ENCODE peak calls at places on chromosomes 2 and 18, in five cellular contexts. E is choroid plexus epithelial cell, R is cardiac fibroblast, M is sigmoid colon, P is A549. L is an unnamed sample.

GRCh38 chr18:58216071-58216471 is 172.0 kb downstream of the NEDD4L start:
- DNase-seq in M (no peak), P (no peak), E (no peak), R (peak), L (no peak)

GRCh38 chr2:144515694-144516416 is 4.1 kb downstream of the ZEB2 start:
- DNase-seq in R (peak), M (no peak), P (no peak), E (peak), L (peak)

GRCh38 chr2:73293534-73294171 is at the start of gene EGR4:
- DNase-seq in R (peak), E (peak), P (peak), M (peak), L (peak)

GRCh38 chr18:12849548-12849947 is 34.5 kb downstream of the PTPN2 start:
- DNase-seq in E (no peak), R (no peak), M (no peak), P (no peak), L (no peak)

GRCh38 chr2:212974692-212975091 is 176.7 kb downstream of the IKZF2 start:
- DNase-seq in P (no peak), M (no peak), E (peak), R (peak), L (peak)

GRCh38 chr2:222310747-222311320 is 12.0 kb upstream of the PAX3 start:
- DNase-seq in E (no peak), M (no peak), P (no peak), R (no peak), L (no peak)

GRCh38 chr2:57696016-57696415 is 350.6 kb upstream of the VRK2 start:
- DNase-seq in R (no peak), M (no peak), E (peak), P (peak), L (no peak)

GRCh38 chr2:144215701-144216675 is 303.9 kb downstream of the ZEB2 start:
- DNase-seq in R (no peak), E (no peak), M (no peak), P (no peak), L (no peak)

GRCh38 chr2:118738524-118739308 is 108.7 kb downstream of the EN1 start:
- DNase-seq in E (peak), R (peak), P (peak), M (peak), L (peak)

GRCh38 chr18:39241534-39241933 is 1675.9 kb upstream of the CELF4 start:
- DNase-seq in P (no peak), M (no peak), R (no peak), E (no peak), L (no peak)

GRCh38 chr2:10171006-10171800 is 48.7 kb downstream of the RRM2 start:
- DNase-seq in M (no peak), E (no peak), R (no peak), P (no peak), L (no peak)

GRCh38 chr2:204160991-204161390 is 224.4 kb downstream of the ICOS start:
- DNase-seq in R (no peak), M (no peak), P (no peak), E (no peak), L (no peak)

GRCh38 chr2:27281442-27281841 is 787 bp upstream of the TRIM54 start:
- DNase-seq in E (no peak), P (no peak), R (no peak), M (no peak), L (no peak)

GRCh38 chr2:7792031-7792651 is 874.9 kb downstream of the RNF144A start:
- DNase-seq in P (no peak), E (peak), R (no peak), M (no peak), L (no peak)

GRCh38 chr2:219611306-219611705 is 13.6 kb downstream of the STK11IP start:
- DNase-seq in P (no peak), R (no peak), E (no peak), M (no peak), L (no peak)

GRCh38 chr2:1561259-1561658 is 148.0 kb downstream of the TPO start:
- DNase-seq in M (no peak), R (no peak), P (no peak), E (no peak), L (no peak)

GRCh38 chr2:151410485-151410833 is 757 bp downstream of the RIF1 start:
- DNase-seq in R (peak), E (peak), P (peak), M (no peak), L (peak)

GRCh38 chr18:57819671-57820460 is 16.8 kb upstream of the ATP8B1 start:
- DNase-seq in R (peak), E (peak), M (no peak), P (peak), L (peak)

GRCh38 chr2:189661148-189661956 is at the start of gene ASNSD1:
- DNase-seq in E (peak), P (peak), M (peak), R (peak), L (peak)

GRCh38 chr2:96875498-96876035 is 5.7 kb upstream of the SEMA4C start:
- DNase-seq in E (no peak), P (no peak), R (no peak), M (no peak), L (no peak)

GRCh38 chr2:26462511-26463251 is 15.2 kb downstream of the OTOF start:
- DNase-seq in M (no peak), R (peak), E (peak), P (peak), L (peak)

DNA sequence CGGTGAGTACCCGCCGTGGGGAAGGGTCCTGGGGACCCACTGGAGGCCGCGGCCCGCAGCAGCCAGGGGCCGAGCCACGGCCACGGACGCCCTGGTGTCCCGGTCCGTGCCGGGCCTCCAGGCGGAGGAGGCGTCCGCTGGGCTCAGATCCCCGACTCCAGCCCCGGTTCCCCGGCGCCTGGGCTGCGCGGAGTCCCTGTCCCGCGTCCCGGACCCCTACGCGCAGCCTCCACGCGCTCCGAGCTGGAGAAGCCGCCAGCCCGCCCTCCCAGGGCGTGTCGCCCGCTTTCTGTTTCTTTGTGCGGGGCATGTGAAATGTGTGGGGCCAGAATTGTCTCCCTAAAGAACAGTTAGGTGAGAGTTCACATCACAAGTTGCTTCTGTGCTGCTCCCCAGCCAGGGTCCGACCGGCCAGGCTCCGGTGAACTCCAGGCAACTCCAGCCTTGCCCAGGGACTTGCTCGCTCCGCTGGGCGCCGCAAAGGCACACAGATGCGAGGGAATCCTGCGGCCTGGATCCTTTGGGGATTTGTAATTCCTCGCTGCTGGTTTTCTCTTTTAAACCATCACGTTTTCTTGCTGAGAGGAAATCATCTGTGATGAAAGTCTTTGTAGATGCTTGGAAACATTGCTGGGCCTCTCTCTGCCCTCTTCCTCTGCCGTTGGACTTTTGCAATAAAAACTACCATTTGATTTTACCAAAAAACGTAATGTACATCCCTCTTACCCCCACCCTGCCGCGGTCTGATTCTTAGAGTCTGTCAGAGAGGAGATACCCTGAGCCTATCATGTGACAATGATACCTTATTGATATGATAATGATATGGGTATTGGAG is 570 bp downstream of the GYPC start:
- DNase-seq in E (peak), P (no peak), M (no peak), R (peak), L (peak)
- H3K4me3 ChIP-seq in E (peak), P (no peak), M (peak), R (peak), L (peak)

GRCh38 chr2:184463102-184463865 is 135.0 kb upstream of the ZNF804A start:
- DNase-seq in M (no peak), P (no peak), R (no peak), E (no peak), L (no peak)
- H3K4me3 ChIP-seq in M (no peak), P (no peak), R (no peak), E (no peak), L (no peak)

DNA sequence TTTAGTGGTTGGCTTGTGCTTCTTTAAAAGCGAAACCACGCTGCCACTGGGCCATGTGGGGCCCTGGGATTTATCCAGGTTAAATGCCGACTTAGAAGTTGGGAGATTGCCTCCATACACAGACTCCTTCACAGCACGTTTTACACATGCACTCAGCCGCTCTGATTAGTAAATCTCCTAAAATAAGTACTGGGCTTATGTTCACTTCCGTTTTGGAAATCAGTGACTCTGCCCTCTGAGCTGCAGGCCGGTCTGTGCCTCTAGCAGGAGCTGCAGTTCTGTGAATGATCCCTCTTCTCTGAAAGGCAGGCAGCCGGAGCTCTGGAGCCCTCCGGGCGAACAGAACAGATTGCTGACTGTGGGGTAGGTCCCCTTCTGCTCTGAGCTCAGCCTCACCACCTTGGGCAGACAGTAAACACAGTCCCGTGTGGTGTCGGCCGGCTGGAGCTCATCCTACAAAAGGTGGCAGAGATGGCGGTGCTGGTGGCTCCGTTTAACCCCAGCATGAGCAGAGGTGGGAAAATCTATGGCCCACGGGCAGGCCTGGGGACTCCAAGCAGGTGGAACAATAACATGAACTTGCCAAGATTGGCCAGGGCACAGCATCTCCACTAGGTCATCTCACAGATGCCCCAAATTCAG is 9.8 kb upstream of the RAB17 start:
- DNase-seq in E (peak), R (peak), P (no peak), M (peak), L (peak)
- H3K4me3 ChIP-seq in E (peak), R (no peak), P (no peak), M (no peak), L (no peak)

GRCh38 chr2:29902356-29902755 is 19.0 kb downstream of the ALK start:
- DNase-seq in P (no peak), M (no peak), R (no peak), E (peak), L (no peak)

GRCh38 chr2:29895296-29895695 is 26.1 kb downstream of the ALK start:
- DNase-seq in R (no peak), E (peak), P (no peak), M (no peak), L (no peak)

DNA sequence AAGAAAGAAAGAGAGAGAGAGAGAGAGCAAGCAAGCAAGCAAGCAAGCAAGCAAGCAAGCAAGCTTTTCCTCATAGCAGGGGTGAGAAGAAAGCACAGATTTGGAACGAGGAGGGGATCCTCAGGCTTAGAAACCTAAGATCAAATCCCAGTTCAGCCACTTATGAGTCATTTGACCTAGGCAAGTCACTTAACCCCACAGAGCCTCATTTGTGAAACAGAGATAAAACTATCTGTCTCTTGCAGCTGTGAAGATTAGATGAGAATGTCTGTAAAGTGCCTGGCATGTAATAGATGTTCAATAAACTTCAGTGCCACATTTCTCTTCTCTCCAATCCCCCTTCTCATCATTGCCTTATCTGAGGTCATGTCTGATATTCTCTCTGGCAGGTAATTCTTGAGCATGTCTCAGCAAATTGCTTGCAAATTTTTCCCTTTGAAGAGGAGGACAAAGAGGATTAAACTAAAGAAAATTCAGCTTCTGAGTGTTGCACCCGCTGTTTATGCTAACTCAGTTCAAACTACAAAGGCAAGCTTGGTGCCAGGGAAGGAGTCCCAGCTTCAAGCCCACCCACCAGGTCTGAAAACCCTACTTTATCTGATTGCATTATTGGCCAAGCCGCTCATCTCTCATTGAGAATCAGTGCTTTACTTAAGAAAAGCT is 20.3 kb downstream of the ALK start:
- DNase-seq in M (no peak), P (no peak), E (no peak), R (no peak), L (no peak)
- H3K4me3 ChIP-seq in M (no peak), P (no peak), E (no peak), R (no peak), L (no peak)

DNA sequence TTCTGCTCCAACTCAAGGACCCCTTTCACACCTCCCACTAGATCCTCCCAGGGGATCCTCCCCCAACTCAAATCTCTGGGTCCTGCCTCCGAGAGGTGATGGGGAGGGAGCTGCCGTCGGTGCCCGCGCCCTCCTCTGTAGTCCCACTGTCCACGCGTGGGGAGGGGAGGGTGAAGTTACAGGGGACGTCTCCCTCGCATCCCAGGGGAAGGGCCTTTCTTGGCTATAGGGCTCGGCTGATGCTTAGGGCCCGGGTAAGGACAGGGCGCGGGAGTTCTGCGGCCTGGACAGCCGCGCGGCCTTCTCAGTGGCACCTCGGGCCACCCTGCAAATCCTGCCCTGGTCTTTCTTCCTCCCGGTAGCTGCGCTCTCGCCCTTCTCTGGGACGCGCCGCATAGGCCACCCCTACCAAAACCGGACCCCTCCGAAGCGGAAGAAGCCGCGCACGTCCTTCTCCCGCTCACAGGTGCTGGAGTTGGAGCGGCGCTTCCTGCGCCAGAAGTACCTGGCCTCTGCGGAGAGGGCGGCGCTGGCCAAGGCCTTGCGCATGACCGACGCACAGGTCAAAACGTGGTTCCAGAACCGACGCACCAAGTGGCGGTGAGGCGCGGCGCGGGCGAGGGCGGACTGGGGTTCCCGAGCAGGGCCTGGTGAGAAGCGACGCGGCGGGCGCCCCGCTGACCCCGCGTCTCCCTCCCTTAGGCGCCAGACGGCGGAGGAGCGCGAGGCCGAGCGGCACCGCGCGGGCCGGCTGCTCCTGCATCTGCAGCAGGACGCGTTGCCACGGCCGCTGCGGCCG is 1.2 kb downstream of the TLX2 start:
- DNase-seq in M (peak), E (no peak), P (no peak), R (no peak), L (no peak)
- H3K4me3 ChIP-seq in M (no peak), E (no peak), P (no peak), R (no peak), L (no peak)

GRCh38 chr2:137966043-137966442 is 1.8 kb downstream of the HNMT start:
- DNase-seq in P (no peak), E (no peak), M (no peak), R (peak), L (peak)
- H3K4me3 ChIP-seq in P (no peak), E (peak), M (no peak), R (peak), L (peak)